ENCODE peak calls at places on chromosomes 16 and 17, in five cellular contexts. F is EH, Q is activated T-helper 1 cell treated with Interleukin-2 at 50 U/mL for 16 hours, Y is foreskin keratinocyte, C is non-pigmented ciliary epithelial cell. H is an unnamed sample.

GRCh38 chr17:45413498-45413923 is 19.2 kb downstream of the ARHGAP27 start:
- DNase-seq in F (no peak), Q (no peak), Y (no peak), C (no peak), H (no peak)

GRCh38 chr17:31274252-31274651 is 22.8 kb downstream of the OMG start:
- DNase-seq in F (peak; percentile 52), Q (no peak), Y (peak; percentile 68), C (no peak), H (no peak)

GRCh38 chr16:68784721-68785120 is 47.6 kb downstream of the CDH1 start:
- DNase-seq in F (no peak), Q (no peak), Y (no peak), C (no peak), H (no peak)

GRCh38 chr16:13021996-13022395 is 120.6 kb downstream of the SHISA9 start:
- DNase-seq in F (no peak), Q (no peak), Y (no peak), C (no peak), H (no peak)

GRCh38 chr17:80862341-80862969 is 129.2 kb upstream of the CHMP6 start:
- DNase-seq in F (no peak), Q (no peak), Y (no peak), C (no peak), H (no peak)

GRCh38 chr17:47218896-47219430 is 9.8 kb downstream of the MYL4 start:
- DNase-seq in F (no peak), Q (no peak), Y (no peak), C (no peak), H (no peak)

GRCh38 chr16:1812732-1813163 is 13.9 kb downstream of the HAGH start:
- DNase-seq in F (peak; percentile 60), Q (peak; percentile 24), Y (no peak), C (peak; percentile 28), H (no peak)

GRCh38 chr16:89473791-89474414 is 16.5 kb downstream of the ANKRD11 start:
- DNase-seq in F (peak; percentile 57), Q (no peak), Y (no peak), C (no peak), H (no peak)

GRCh38 chr17:2723997-2724782 is 12.6 kb upstream of the CLUH start:
- DNase-seq in F (no peak), Q (no peak), Y (no peak), C (no peak), H (no peak)

GRCh38 chr17:57570740-57571344 is 174.3 kb downstream of the CCDC182 start:
- DNase-seq in F (no peak), Q (no peak), Y (no peak), C (no peak), H (no peak)

GRCh38 chr17:59825533-59826316 is 67.0 kb downstream of the TUBD1 start:
- DNase-seq in F (peak; percentile 92), Q (no peak), Y (no peak), C (peak; percentile 83), H (peak; percentile 76)

GRCh38 chr16:30113031-30113710 is at the start of gene GDPD3:
- DNase-seq in F (no peak), Q (no peak), Y (no peak), C (no peak), H (no peak)

H was measured in HFF-Myc.